ENCODE peak calls at places on chromosome 3, in four cellular contexts. One of them, this sample, is unnamed.

GRCh38 chr3:194296832-194297666 is 54.1 kb downstream of the CPN2 start:
- DNase-seq in brain microvascular endothelial cell: no peak
- DNase-seq in pancreas: peak
- DNase-seq in HL-60: no peak
- DNase-seq in this sample: no peak

GRCh38 chr3:152193673-152194267 is 75.0 kb upstream of the MBNL1 start:
- DNase-seq in brain microvascular endothelial cell: no peak
- DNase-seq in pancreas: no peak
- DNase-seq in HL-60: peak
- DNase-seq in this sample: peak

GRCh38 chr3:187188931-187189330 is 8.4 kb upstream of the RTP1 start:
- DNase-seq in brain microvascular endothelial cell: no peak
- DNase-seq in pancreas: no peak
- DNase-seq in HL-60: no peak
- DNase-seq in this sample: no peak

GRCh38 chr3:141050913-141051632 is at the start of gene SPSB4:
- DNase-seq in brain microvascular endothelial cell: peak
- DNase-seq in pancreas: peak
- DNase-seq in HL-60: peak
- DNase-seq in this sample: no peak

GRCh38 chr3:45154641-45155147 is 8.5 kb upstream of the CDCP1 start:
- DNase-seq in brain microvascular endothelial cell: peak
- DNase-seq in pancreas: no peak
- DNase-seq in HL-60: no peak
- DNase-seq in this sample: no peak

GRCh38 chr3:118231578-118231977 is 803.1 kb downstream of the IGSF11 start:
- DNase-seq in brain microvascular endothelial cell: no peak
- DNase-seq in pancreas: no peak
- DNase-seq in HL-60: no peak
- DNase-seq in this sample: no peak

GRCh38 chr3:196694202-196694638 is 17.8 kb downstream of the CEP19 start:
- DNase-seq in brain microvascular endothelial cell: no peak
- DNase-seq in pancreas: no peak
- DNase-seq in HL-60: no peak
- DNase-seq in this sample: peak

GRCh38 chr3:116264546-116265174 is 180.6 kb downstream of the LSAMP start:
- DNase-seq in brain microvascular endothelial cell: no peak
- DNase-seq in pancreas: no peak
- DNase-seq in HL-60: no peak
- DNase-seq in this sample: no peak

GRCh38 chr3:72938471-72939265 is 50.8 kb downstream of the GXYLT2 start:
- DNase-seq in brain microvascular endothelial cell: peak
- DNase-seq in pancreas: peak
- DNase-seq in HL-60: peak
- DNase-seq in this sample: peak

GRCh38 chr3:44913868-44914468 is 39.6 kb downstream of the TGM4 start:
- DNase-seq in brain microvascular endothelial cell: peak
- DNase-seq in pancreas: peak
- DNase-seq in HL-60: peak
- DNase-seq in this sample: peak

GRCh38 chr3:109033000-109033660 is 79.5 kb upstream of the GUCA1C start:
- DNase-seq in brain microvascular endothelial cell: no peak
- DNase-seq in pancreas: no peak
- DNase-seq in HL-60: no peak
- DNase-seq in this sample: no peak

GRCh38 chr3:66693461-66693912 is 192.7 kb upstream of the LRIG1 start:
- DNase-seq in brain microvascular endothelial cell: peak
- DNase-seq in pancreas: peak
- DNase-seq in HL-60: no peak
- DNase-seq in this sample: no peak

GRCh38 chr3:51729005-51729633 is 22.3 kb downstream of the GRM2 start:
- DNase-seq in brain microvascular endothelial cell: no peak
- DNase-seq in pancreas: no peak
- DNase-seq in HL-60: no peak
- DNase-seq in this sample: no peak

GRCh38 chr3:113832477-113833164 is 6.0 kb upstream of the GRAMD1C start:
- DNase-seq in brain microvascular endothelial cell: no peak
- DNase-seq in pancreas: no peak
- DNase-seq in HL-60: no peak
- DNase-seq in this sample: no peak

GRCh38 chr3:37990527-37990926 is at the start of gene VILL:
- DNase-seq in brain microvascular endothelial cell: no peak
- DNase-seq in pancreas: peak
- DNase-seq in HL-60: no peak
- DNase-seq in this sample: no peak

GRCh38 chr3:127572735-127573134 is 17.8 kb downstream of the TPRA1 start:
- DNase-seq in brain microvascular endothelial cell: no peak
- DNase-seq in pancreas: no peak
- DNase-seq in HL-60: no peak
- DNase-seq in this sample: no peak
- TF ChIP-seq CTCF in brain microvascular endothelial cell: no peak
- TF ChIP-seq CTCF in pancreas: no peak
- TF ChIP-seq CTCF in HL-60: no peak
- TF ChIP-seq CTCF in this sample: no peak

GRCh38 chr3:147348976-147349375 is 57.4 kb downstream of the ZIC4 start:
- DNase-seq in brain microvascular endothelial cell: no peak
- DNase-seq in pancreas: no peak
- DNase-seq in HL-60: no peak
- DNase-seq in this sample: no peak
- TF ChIP-seq CTCF in brain microvascular endothelial cell: no peak
- TF ChIP-seq CTCF in pancreas: no peak
- TF ChIP-seq CTCF in HL-60: no peak
- TF ChIP-seq CTCF in this sample: no peak

GRCh38 chr3:159732172-159733111 is 256.2 kb upstream of the IL12A start:
- DNase-seq in brain microvascular endothelial cell: peak
- DNase-seq in pancreas: no peak
- DNase-seq in HL-60: no peak
- DNase-seq in this sample: no peak
- TF ChIP-seq CTCF in brain microvascular endothelial cell: no peak
- TF ChIP-seq CTCF in pancreas: no peak
- TF ChIP-seq CTCF in HL-60: no peak
- TF ChIP-seq CTCF in this sample: no peak

GRCh38 chr3:83035704-83036010 is 1274.2 kb upstream of the GBE1 start:
- DNase-seq in brain microvascular endothelial cell: no peak
- DNase-seq in pancreas: no peak
- DNase-seq in HL-60: no peak
- DNase-seq in this sample: no peak
- TF ChIP-seq CTCF in brain microvascular endothelial cell: no peak
- TF ChIP-seq CTCF in pancreas: no peak
- TF ChIP-seq CTCF in HL-60: no peak
- TF ChIP-seq CTCF in this sample: no peak

GRCh38 chr3:179653106-179653776 is 401 bp downstream of the USP13 start:
- DNase-seq in brain microvascular endothelial cell: peak
- DNase-seq in pancreas: peak
- DNase-seq in HL-60: peak
- DNase-seq in this sample: peak
- TF ChIP-seq CTCF in brain microvascular endothelial cell: no peak
- TF ChIP-seq CTCF in pancreas: no peak
- TF ChIP-seq CTCF in HL-60: no peak
- TF ChIP-seq CTCF in this sample: peak

DNA sequence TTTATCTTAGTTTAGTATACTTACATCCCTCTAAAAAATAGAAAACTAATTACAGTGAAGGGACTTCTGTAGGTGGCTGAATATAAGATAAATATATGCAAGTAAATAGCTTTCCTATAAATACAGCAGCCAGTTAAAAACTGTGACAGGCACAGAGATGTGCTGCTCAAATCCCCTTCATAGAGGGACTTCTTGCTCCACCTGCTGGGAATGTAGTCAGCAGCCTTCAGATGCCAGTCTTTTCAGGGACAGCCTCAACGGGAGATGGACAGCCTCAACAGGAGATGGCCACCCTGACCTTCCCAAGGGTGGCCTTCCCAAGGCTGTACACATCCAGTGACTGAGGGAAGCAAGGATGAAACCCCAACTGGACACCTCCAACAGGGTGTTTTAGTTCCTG is 15.7 kb upstream of the PRR23E start:
- DNase-seq in brain microvascular endothelial cell: no peak
- DNase-seq in pancreas: no peak
- DNase-seq in HL-60: no peak
- DNase-seq in this sample: peak
- TF ChIP-seq CTCF in brain microvascular endothelial cell: no peak
- TF ChIP-seq CTCF in pancreas: peak
- TF ChIP-seq CTCF in HL-60: no peak
- TF ChIP-seq CTCF in this sample: no peak

GRCh38 chr3:50388720-50389352 is 29.5 kb upstream of the TMEM115 start:
- DNase-seq in brain microvascular endothelial cell: peak
- DNase-seq in pancreas: no peak
- DNase-seq in HL-60: no peak
- DNase-seq in this sample: no peak
- TF ChIP-seq CTCF in brain microvascular endothelial cell: no peak
- TF ChIP-seq CTCF in pancreas: no peak
- TF ChIP-seq CTCF in HL-60: no peak
- TF ChIP-seq CTCF in this sample: no peak

GRCh38 chr3:4071481-4072184 is 231.5 kb upstream of the SETMAR start:
- DNase-seq in brain microvascular endothelial cell: no peak
- DNase-seq in pancreas: no peak
- DNase-seq in HL-60: no peak
- DNase-seq in this sample: no peak
- TF ChIP-seq CTCF in brain microvascular endothelial cell: no peak
- TF ChIP-seq CTCF in pancreas: no peak
- TF ChIP-seq CTCF in HL-60: no peak
- TF ChIP-seq CTCF in this sample: no peak

GRCh38 chr3:57856675-57857074 is 100.6 kb downstream of the SLMAP start:
- DNase-seq in brain microvascular endothelial cell: no peak
- DNase-seq in pancreas: no peak
- DNase-seq in HL-60: no peak
- DNase-seq in this sample: no peak

GRCh38 chr3:57855281-57855680 is 99.2 kb downstream of the SLMAP start:
- DNase-seq in brain microvascular endothelial cell: peak
- DNase-seq in pancreas: no peak
- DNase-seq in HL-60: no peak
- DNase-seq in this sample: no peak

GRCh38 chr3:57851304-57851703 is 95.2 kb downstream of the SLMAP start:
- DNase-seq in brain microvascular endothelial cell: no peak
- DNase-seq in pancreas: no peak
- DNase-seq in HL-60: no peak
- DNase-seq in this sample: no peak

GRCh38 chr3:57855943-57856342 is 99.8 kb downstream of the SLMAP start:
- DNase-seq in brain microvascular endothelial cell: no peak
- DNase-seq in pancreas: no peak
- DNase-seq in HL-60: no peak
- DNase-seq in this sample: no peak

GRCh38 chr3:57852896-57853295 is 96.8 kb downstream of the SLMAP start:
- DNase-seq in brain microvascular endothelial cell: no peak
- DNase-seq in pancreas: no peak
- DNase-seq in HL-60: no peak
- DNase-seq in this sample: peak
- TF ChIP-seq CTCF in brain microvascular endothelial cell: no peak
- TF ChIP-seq CTCF in pancreas: no peak
- TF ChIP-seq CTCF in HL-60: no peak
- TF ChIP-seq CTCF in this sample: peak

DNA sequence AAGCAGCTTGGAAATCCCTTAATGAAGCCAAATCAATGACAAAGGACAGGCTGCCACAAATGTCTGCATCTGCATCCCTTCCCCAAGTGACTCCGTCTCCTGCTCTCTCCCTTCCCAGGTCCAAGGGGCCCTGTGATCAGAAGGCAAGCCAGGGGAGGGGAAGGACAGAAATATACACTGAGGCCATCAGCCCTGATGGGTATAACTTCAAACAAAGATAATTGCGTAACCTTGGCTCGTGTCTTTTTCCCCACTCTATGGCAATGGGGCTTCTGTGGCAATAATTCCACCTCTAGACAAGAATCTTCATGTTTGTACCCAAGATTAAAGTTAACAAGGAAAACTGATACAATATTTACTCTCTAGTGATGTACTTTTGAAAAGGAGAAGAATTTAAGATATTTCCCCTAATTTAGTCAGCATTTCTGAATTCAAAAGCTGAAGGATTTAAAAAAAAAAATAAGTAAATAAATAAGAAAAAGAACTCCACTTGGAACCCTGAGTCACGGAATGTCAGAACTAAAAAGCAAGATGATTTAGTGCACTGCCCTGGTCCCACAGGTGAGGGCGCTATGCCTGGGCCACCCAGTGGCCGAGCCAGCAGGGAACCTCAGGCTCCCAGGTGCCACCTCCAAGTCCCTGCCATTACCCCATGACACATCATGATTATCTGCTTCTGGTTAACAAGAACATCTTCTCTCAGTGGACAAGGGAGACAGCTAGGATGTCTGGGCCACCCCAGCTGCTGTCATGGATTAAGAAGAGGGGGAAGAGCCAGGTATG is 154.5 kb downstream of the STT3B start:
- DNase-seq in brain microvascular endothelial cell: no peak
- DNase-seq in pancreas: no peak
- DNase-seq in HL-60: no peak
- DNase-seq in this sample: no peak
- TF ChIP-seq CTCF in brain microvascular endothelial cell: peak
- TF ChIP-seq CTCF in pancreas: no peak
- TF ChIP-seq CTCF in HL-60: no peak
- TF ChIP-seq CTCF in this sample: no peak